ENCODE peak calls at places on chromosome 20, in seven cellular contexts. I is adrenal gland, V is pancreas, X is AG10803, C is uterus, N is SK-N-SH, G is thoracic aorta. O is an unnamed sample.

GRCh38 chr20:54433653-54434052 is 41.7 kb upstream of the DOK5 start:
- DNase-seq in I (no peak), V (peak; percentile 78), X (no peak), C (no peak), N (no peak), G (no peak), O (no peak)

GRCh38 chr20:40390654-40391053 is 298.4 kb downstream of the MAFB start:
- DNase-seq in I (no peak), V (no peak), X (peak; percentile 16), C (no peak), N (no peak), G (no peak), O (no peak)

GRCh38 chr20:43751167-43752050 is 24.6 kb upstream of the GTSF1L start:
- DNase-seq in I (no peak), V (no peak), X (peak; percentile 67), C (no peak), N (no peak), G (no peak), O (peak; percentile 65)

GRCh38 chr20:15012551-15012950 is 675.1 kb upstream of the FLRT3 start:
- DNase-seq in I (no peak), V (no peak), X (no peak), C (no peak), N (no peak), G (no peak), O (no peak)

GRCh38 chr20:47708140-47708807 is 77.0 kb downstream of the SULF2 start:
- DNase-seq in I (no peak), V (no peak), X (no peak), C (no peak), N (no peak), G (no peak), O (no peak)

GRCh38 chr20:14498809-14499208 is 161.4 kb upstream of the FLRT3 start:
- DNase-seq in I (no peak), V (peak; percentile 25), X (no peak), C (no peak), N (peak; percentile 21), G (no peak), O (no peak)

GRCh38 chr20:22322513-22322912 is 261.9 kb downstream of the FOXA2 start:
- DNase-seq in I (no peak), V (no peak), X (no peak), C (no peak), N (no peak), G (no peak), O (no peak)

GRCh38 chr20:16366548-16366947 is 206.7 kb downstream of the KIF16B start:
- DNase-seq in I (no peak), V (no peak), X (no peak), C (no peak), N (no peak), G (no peak), O (no peak)

GRCh38 chr20:64106981-64107735 is at the start of gene NPBWR2:
- DNase-seq in I (peak; percentile 9), V (peak; percentile 50), X (no peak), C (no peak), N (no peak), G (no peak), O (no peak)

GRCh38 chr20:61166324-61166723 is 85.7 kb upstream of the CDH4 start:
- DNase-seq in I (peak; percentile 23), V (no peak), X (peak; percentile 47), C (no peak), N (no peak), G (no peak), O (peak; percentile 43)

GRCh38 chr20:22402990-22403859 is 181.1 kb downstream of the FOXA2 start:
- DNase-seq in I (no peak), V (no peak), X (no peak), C (no peak), N (no peak), G (no peak), O (peak; percentile 30)

GRCh38 chr20:7926323-7926722 is 13.9 kb downstream of the HAO1 start:
- DNase-seq in I (no peak), V (no peak), X (no peak), C (no peak), N (no peak), G (no peak), O (no peak)

GRCh38 chr20:23391707-23392310 is 29.5 kb downstream of the NAPB start:
- DNase-seq in I (no peak), V (no peak), X (no peak), C (no peak), N (no peak), G (no peak), O (no peak)

GRCh38 chr20:26276811-26277210 is 580.2 kb upstream of the ZNF337 start:
- DNase-seq in I (no peak), V (peak; percentile 45), X (peak; percentile 10), C (no peak), N (peak; percentile 50), G (no peak), O (peak; percentile 1)

GRCh38 chr20:19027971-19028370 is 184.5 kb upstream of the SLC24A3 start:
- DNase-seq in I (no peak), V (no peak), X (no peak), C (no peak), N (no peak), G (no peak), O (no peak)

GRCh38 chr20:13883425-13883824 is 98.6 kb downstream of the NDUFAF5 start:
- DNase-seq in I (no peak), V (no peak), X (peak; percentile 87), C (no peak), N (no peak), G (no peak), O (no peak)

GRCh38 chr20:63917811-63918210 is 22.9 kb downstream of the DNAJC5 start:
- DNase-seq in I (no peak), V (no peak), X (no peak), C (no peak), N (no peak), G (no peak), O (no peak)

GRCh38 chr20:37727957-37728634 is 34.3 kb downstream of the CTNNBL1 start:
- DNase-seq in I (no peak), V (no peak), X (peak; percentile 30), C (no peak), N (no peak), G (no peak), O (peak; percentile 16)

GRCh38 chr20:56957737-56958553 is 308.5 kb downstream of the BMP7 start:
- DNase-seq in I (no peak), V (no peak), X (peak; percentile 9), C (no peak), N (peak; percentile 38), G (no peak), O (no peak)
- H3K4me3 ChIP-seq in I (no peak overlapping the region), V (no peak overlapping the region), X (no peak overlapping the region), C (no peak overlapping the region), N (no peak overlapping the region), G (no peak overlapping the region), O (no peak overlapping the region)

GRCh38 chr20:1118336-1119127 is at the start of gene PSMF1:
- DNase-seq in I (peak; percentile 96), V (peak; percentile 99), X (peak; percentile 89), C (peak; percentile 90), N (peak; percentile 95), G (peak; percentile 63), O (peak; percentile 88)
- TF ChIP-seq CTCF in I (peak; percentile 37), V (no peak), X (no peak), C (peak; percentile 52), N (peak; percentile 7), G (peak; percentile 31), O (no peak)

GRCh38 chr20:10509411-10509810 is 74.3 kb downstream of the SLX4IP start:
- DNase-seq in I (no peak), V (no peak), X (no peak), C (no peak), N (no peak), G (no peak), O (no peak)

GRCh38 chr20:10507052-10507451 is 71.9 kb downstream of the SLX4IP start:
- DNase-seq in I (no peak), V (no peak), X (no peak), C (no peak), N (no peak), G (no peak), O (no peak)

GRCh38 chr20:10508060-10508459 is 73.0 kb downstream of the SLX4IP start:
- DNase-seq in I (peak; percentile 85), V (no peak), X (peak; percentile 53), C (no peak), N (no peak), G (no peak), O (peak; percentile 65)

GRCh38 chr20:10510216-10510615 is 75.1 kb downstream of the SLX4IP start:
- DNase-seq in I (no peak), V (no peak), X (no peak), C (no peak), N (no peak), G (no peak), O (no peak)

GRCh38 chr20:10508468-10509251 is 73.6 kb downstream of the SLX4IP start:
- DNase-seq in I (peak; percentile 43), V (no peak), X (peak; percentile 72), C (peak; percentile 76), N (peak; percentile 53), G (no peak), O (peak; percentile 80)
- H3K4me3 ChIP-seq in I (no peak overlapping the region), V (no peak overlapping the region), X (no peak overlapping the region), C (no peak overlapping the region), N (peak overlapping the region; percentile 3), G (no peak overlapping the region), O (no peak overlapping the region)

GRCh38 chr20:5757949-5758348 is 7.7 kb downstream of the SHLD1 start:
- DNase-seq in I (no peak), V (no peak), X (no peak), C (no peak), N (no peak), G (no peak), O (no peak)
- TF ChIP-seq CTCF in I (no peak), V (no peak), X (no peak), C (no peak), N (no peak), G (no peak), O (no peak)

DNA sequence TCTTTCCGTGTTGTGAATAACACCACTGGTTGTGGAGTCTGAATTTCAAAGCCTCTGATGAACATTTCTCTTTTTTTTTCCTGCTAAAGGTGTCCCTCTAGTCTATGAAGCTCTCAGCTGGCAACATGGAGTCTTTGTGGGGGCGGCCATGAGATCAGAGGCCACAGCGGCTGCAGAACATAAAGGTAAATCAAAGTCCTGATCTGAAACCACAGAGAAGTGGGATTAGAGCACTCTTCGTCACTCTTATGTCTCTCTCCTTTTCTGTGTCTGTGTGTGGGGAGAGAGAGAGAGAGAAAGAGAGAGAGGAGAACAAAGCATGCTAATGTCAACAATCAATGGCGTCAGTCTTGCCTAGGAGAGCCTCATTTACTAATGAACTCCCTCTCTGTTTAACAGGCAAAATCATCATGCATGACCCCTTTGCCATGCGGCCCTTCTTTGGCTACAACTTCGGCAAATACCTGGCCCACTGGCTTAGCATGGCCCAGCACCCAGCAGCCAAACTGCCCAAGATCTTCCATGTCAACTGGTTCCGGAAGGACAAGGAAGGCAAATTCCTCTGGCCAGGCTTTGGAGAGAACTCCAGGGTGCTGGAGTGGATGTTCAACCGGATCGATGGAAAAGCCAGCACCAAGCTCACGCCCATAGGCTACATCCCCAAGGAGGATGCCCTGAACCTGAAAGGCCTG is 4.2 kb downstream of the PCK1 start:
- DNase-seq in I (no peak), V (no peak), X (no peak), C (no peak), N (no peak), G (no peak), O (no peak)
- H3K4me3 ChIP-seq in I (no peak overlapping the region), V (no peak overlapping the region), X (no peak overlapping the region), C (no peak overlapping the region), N (no peak overlapping the region), G (no peak overlapping the region), O (no peak overlapping the region)

DNA sequence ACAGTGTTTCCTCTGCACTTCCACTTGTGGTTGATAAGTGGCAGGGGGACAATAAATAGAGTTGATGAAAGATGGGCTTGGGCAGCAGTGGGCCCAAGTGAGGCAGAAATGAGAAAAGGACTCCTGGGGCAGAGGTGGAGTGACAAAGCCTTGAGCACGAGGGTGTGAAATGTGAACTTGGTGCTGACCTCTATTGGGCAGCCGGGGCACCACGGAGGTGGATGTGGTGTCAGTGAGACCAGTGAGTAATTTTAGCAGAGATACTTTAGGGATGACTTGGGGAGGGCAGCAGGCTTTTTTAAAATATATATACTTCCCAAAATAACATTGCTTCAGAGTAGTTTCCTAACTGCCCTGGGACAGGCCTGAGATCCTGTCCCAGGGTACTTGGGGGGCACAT is 30.6 kb upstream of the MYLK2 start:
- DNase-seq in I (no peak), V (no peak), X (peak; percentile 50), C (no peak), N (no peak), G (no peak), O (peak; percentile 41)
- TF ChIP-seq CTCF in I (no peak), V (no peak), X (peak; percentile 39), C (no peak), N (peak; percentile 43), G (no peak), O (peak; percentile 25)